ENCODE peak calls at places on chromosome 4, in five cellular contexts. M is mucosa of descending colon, B is PC-3, F is T-cell, X is upper lobe of right lung. E is an unnamed sample.
A peak's percentile ranks its signal among the peaks of the same experiment; 100 is the strongest.

GRCh38 chr4:88940506-88940905 is 116.5 kb downstream of the FAM13A start:
- ATAC-seq in M (no peak), F (peak; percentile 92), X (no peak), B (no peak), E (no peak)

GRCh38 chr4:76147454-76148141 is 599 bp downstream of the NUP54 start:
- ATAC-seq in B (peak; percentile 90), X (peak; percentile 81), M (peak; percentile 81), F (peak; percentile 28), E (peak; percentile 76)

GRCh38 chr4:152981842-152982241 is 45.7 kb downstream of the FHDC1 start:
- ATAC-seq in B (no peak), M (peak; percentile 41), F (no peak), X (peak; percentile 4), E (no peak)

GRCh38 chr4:70721747-70722146 is at the start of gene RUFY3:
- ATAC-seq in M (peak; percentile 65), B (no peak), F (no peak), X (peak; percentile 52), E (peak; percentile 5)

GRCh38 chr4:125359363-125359762 is 44.6 kb downstream of the FAT4 start:
- ATAC-seq in B (no peak), M (no peak), F (no peak), X (no peak), E (no peak)

GRCh38 chr4:4388836-4389575 is 2.1 kb downstream of the NSG1 start:
- ATAC-seq in F (no peak), B (no peak), M (no peak), X (no peak), E (no peak)

GRCh38 chr4:152352215-152352614 is 183.7 kb downstream of the FBXW7 start:
- ATAC-seq in M (no peak), F (no peak), X (no peak), B (no peak), E (peak; percentile 2)

GRCh38 chr4:79574741-79575451 is 166.9 kb upstream of the GK2 start:
- ATAC-seq in M (no peak), F (no peak), B (no peak), X (no peak), E (no peak)

GRCh38 chr4:82042042-82042441 is 331.7 kb downstream of the HNRNPD start:
- ATAC-seq in F (no peak), X (no peak), B (no peak), M (no peak), E (no peak)

GRCh38 chr4:153143527-153144348 is 60.5 kb upstream of the TRIM2 start:
- ATAC-seq in F (no peak), B (peak; percentile 23), M (peak; percentile 78), X (no peak), E (no peak)

GRCh38 chr4:118889313-118889694 is 650 bp downstream of the SYNPO2 start:
- ATAC-seq in X (no peak), F (no peak), B (no peak), M (no peak), E (no peak)

GRCh38 chr4:10622728-10623127 is 61.8 kb downstream of the CLNK start:
- ATAC-seq in B (no peak), M (no peak), F (no peak), X (no peak), E (no peak)

GRCh38 chr4:15665738-15666365 is 10.7 kb upstream of the FBXL5 start:
- ATAC-seq in F (no peak), B (peak; percentile 96), X (peak; percentile 86), M (peak; percentile 98), E (peak; percentile 96)

GRCh38 chr4:15953625-15954024 is 9.3 kb downstream of the FGFBP2 start:
- ATAC-seq in X (no peak), M (peak; percentile 30), F (no peak), B (no peak), E (no peak)

GRCh38 chr4:169200361-169201030 is 70.3 kb downstream of the SH3RF1 start:
- ATAC-seq in X (no peak), F (no peak), B (peak; percentile 68), M (no peak), E (no peak)

GRCh38 chr4:112327950-112328349 is 30.8 kb downstream of the ALPK1 start:
- ATAC-seq in F (no peak), B (peak; percentile 64), X (no peak), M (no peak), E (peak; percentile 56)

GRCh38 chr4:54645830-54646229 is 11.9 kb upstream of the KIT start:
- ATAC-seq in F (no peak), X (no peak), B (no peak), M (no peak), E (no peak)

GRCh38 chr4:116413222-116413621 is 672.2 kb downstream of the TRAM1L1 start:
- ATAC-seq in M (no peak), F (no peak), X (no peak), B (no peak), E (no peak)

GRCh38 chr4:157996061-157996460 is 176.8 kb downstream of the GASK1B start:
- ATAC-seq in M (no peak), F (no peak), B (no peak), X (no peak), E (no peak)

GRCh38 chr4:145882594-145882993 is 56.0 kb downstream of the ZNF827 start:
- ATAC-seq in M (no peak), X (no peak), F (no peak), B (no peak), E (no peak)

GRCh38 chr4:162115323-162115722 is 48.5 kb downstream of the FSTL5 start:
- ATAC-seq in M (no peak), B (no peak), F (no peak), X (no peak), E (no peak)

GRCh38 chr4:7526491-7526890 is 91.8 kb upstream of the PSAPL1 start:
- ATAC-seq in B (no peak), X (no peak), F (no peak), M (no peak), E (no peak)

E was measured in esophagus mucosa.